ENCODE peak calls at places on chromosomes 2 and 18, in five cellular contexts. C is K562, L is A549, B is HepG2, I is GM12878. X is an unnamed sample.

GRCh38 chr2:237901932-237902846 is 42.8 kb downstream of the RAMP1 start:
- DNase-seq in C (no peak), L (no peak), B (no peak), I (no peak), X (no peak)

GRCh38 chr2:23207871-23208270 is 177.1 kb upstream of the KLHL29 start:
- DNase-seq in C (no peak), L (peak; percentile 25), B (peak; percentile 28), I (no peak), X (no peak)

GRCh38 chr2:109349555-109350430 is 220.8 kb downstream of the SH3RF3 start:
- DNase-seq in C (no peak), L (no peak), B (no peak), I (no peak), X (no peak)

GRCh38 chr2:209308415-209308814 is 115.4 kb upstream of the MAP2 start:
- DNase-seq in C (no peak), L (no peak), B (no peak), I (no peak), X (no peak)

GRCh38 chr2:25098056-25098455 is 56.2 kb downstream of the EFR3B start:
- DNase-seq in C (no peak), L (no peak), B (no peak), I (no peak), X (no peak)

GRCh38 chr18:3584897-3585460 is 135.0 kb downstream of the TGIF1 start:
- DNase-seq in C (peak; percentile 39), L (no peak), B (no peak), I (no peak), X (peak; percentile 27)

GRCh38 chr2:51919395-51919794 is 887.5 kb upstream of the NRXN1 start:
- DNase-seq in C (no peak), L (no peak), B (no peak), I (no peak), X (no peak)

GRCh38 chr2:112692496-112692911 is 28.3 kb upstream of the NT5DC4 start:
- DNase-seq in C (peak; percentile 87), L (peak; percentile 97), B (peak; percentile 96), I (peak; percentile 87), X (peak; percentile 73)

GRCh38 chr2:31256611-31257382 is 22.8 kb downstream of the EHD3 start:
- DNase-seq in C (no peak), L (no peak), B (no peak), I (no peak), X (no peak)

GRCh38 chr18:8003878-8004675 is 437.0 kb downstream of the PTPRM start:
- DNase-seq in C (no peak), L (no peak), B (no peak), I (no peak), X (peak; percentile 79)

GRCh38 chr2:120395686-120396518 is 50.0 kb downstream of the INHBB start:
- DNase-seq in C (no peak), L (peak; percentile 54), B (peak; percentile 44), I (no peak), X (no peak)

GRCh38 chr18:31039426-31039825 is 3.1 kb downstream of the DSC3 start:
- DNase-seq in C (no peak), L (no peak), B (no peak), I (no peak), X (no peak)

GRCh38 chr2:224669449-224669848 is 46.7 kb downstream of the CCDC195 start:
- DNase-seq in C (no peak), L (no peak), B (no peak), I (no peak), X (no peak)

GRCh38 chr2:224666951-224667553 is 49.1 kb downstream of the CCDC195 start:
- DNase-seq in C (no peak), L (no peak), B (no peak), I (peak; percentile 92), X (no peak)

GRCh38 chr2:224668123-224668909 is 47.8 kb downstream of the CCDC195 start:
- DNase-seq in C (no peak), L (no peak), B (no peak), I (no peak), X (no peak)

GRCh38 chr2:224671731-224672130 is 44.4 kb downstream of the CCDC195 start:
- DNase-seq in C (no peak), L (no peak), B (no peak), I (no peak), X (no peak)
- TF ChIP-seq MYC in C (no peak), L (no peak), B (no peak), I (no peak), X (no peak)

DNA sequence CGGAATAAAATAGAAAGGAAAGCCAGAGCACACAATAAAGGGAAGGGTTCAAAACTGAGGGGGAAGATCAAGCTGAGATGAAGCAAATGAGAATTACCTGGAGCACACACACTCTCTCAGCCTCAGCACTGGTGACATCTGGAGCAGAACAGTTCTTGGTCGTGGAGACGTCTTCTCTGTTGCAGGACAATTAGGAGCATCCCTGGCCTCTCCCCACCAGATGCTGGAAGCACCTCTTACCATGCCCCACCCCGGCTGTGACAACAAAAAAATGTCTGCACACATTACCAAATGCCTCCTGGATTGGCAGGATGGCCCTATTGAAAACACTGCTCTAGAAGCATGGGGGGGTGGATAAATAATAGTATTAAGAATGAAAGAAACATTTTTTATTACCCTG is 43.6 kb upstream of the MAP3K20 start:
- DNase-seq in C (no peak), L (no peak), B (no peak), I (no peak), X (no peak)
- H3K4me1 ChIP-seq in C (no peaks in the 10 kb centered on the region), L (peaks cover 6% of the 10 kb centered on the region), B (no peaks in the 10 kb centered on the region), I (no peaks in the 10 kb centered on the region), X (no peaks in the 10 kb centered on the region)

GRCh38 chr2:204218040-204218439 is 281.5 kb downstream of the ICOS start:
- DNase-seq in C (no peak), L (no peak), B (no peak), I (no peak), X (no peak)

GRCh38 chr2:204219196-204219595 is 282.6 kb downstream of the ICOS start:
- DNase-seq in C (no peak), L (no peak), B (no peak), I (no peak), X (no peak)

GRCh38 chr2:204207851-204208250 is 271.3 kb downstream of the ICOS start:
- DNase-seq in C (no peak), L (no peak), B (no peak), I (no peak), X (no peak)

GRCh38 chr2:204213588-204213987 is 277.0 kb downstream of the ICOS start:
- DNase-seq in C (no peak), L (no peak), B (no peak), I (no peak), X (no peak)
- H3K9me3 ChIP-seq in C (no peaks in the 10 kb centered on the region), L (peaks cover 11% of the 10 kb centered on the region), B (peaks cover 7% of the 10 kb centered on the region), I (no peaks in the 10 kb centered on the region), X (no peaks in the 10 kb centered on the region)

GRCh38 chr18:55982992-55983391 is 395.0 kb upstream of the TCF4 start:
- DNase-seq in C (peak; percentile 45), L (no peak), B (no peak), I (no peak), X (peak; percentile 52)
- TF ChIP-seq MYC in C (no peak), L (no peak), B (no peak), I (no peak), X (no peak)

GRCh38 chr2:84052043-84052442 is 407.0 kb downstream of the SUCLG1 start:
- DNase-seq in C (no peak), L (no peak), B (no peak), I (no peak), X (no peak)

GRCh38 chr2:84055816-84056215 is 403.3 kb downstream of the SUCLG1 start:
- DNase-seq in C (no peak), L (no peak), B (no peak), I (no peak), X (no peak)

DNA sequence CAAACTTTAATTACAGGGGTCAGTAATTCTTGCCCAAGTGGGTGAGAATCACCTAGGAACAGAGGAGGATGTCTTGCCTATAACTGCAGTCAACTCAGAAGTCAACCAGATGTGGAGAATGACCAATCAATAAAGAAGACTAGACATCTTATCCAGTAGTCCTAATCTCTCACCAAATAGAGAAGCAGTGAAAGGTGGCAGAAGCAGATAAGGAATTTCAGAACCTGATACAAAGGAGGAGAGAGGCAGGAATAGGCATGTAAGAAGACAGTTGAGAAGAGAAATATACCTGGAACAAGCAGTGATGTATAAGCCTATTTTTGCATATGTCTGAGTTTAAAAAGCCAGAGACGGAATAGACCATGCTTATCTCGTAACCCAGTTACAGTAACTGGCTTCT is 401.2 kb downstream of the SUCLG1 start:
- DNase-seq in C (peak; percentile 37), L (no peak), B (no peak), I (no peak), X (no peak)
- H3K4me1 ChIP-seq in C (peaks cover 11% of the 10 kb centered on the region), L (no peaks in the 10 kb centered on the region), B (no peaks in the 10 kb centered on the region), I (no peaks in the 10 kb centered on the region), X (no peaks in the 10 kb centered on the region)

GRCh38 chr18:36307513-36307912 is 10.0 kb downstream of the FHOD3 start:
- DNase-seq in C (no peak), L (no peak), B (no peak), I (no peak), X (no peak)
- H3K9me3 ChIP-seq in C (no peaks in the 10 kb centered on the region), L (no peaks in the 10 kb centered on the region), B (no peaks in the 10 kb centered on the region), I (no peaks in the 10 kb centered on the region), X (no peaks in the 10 kb centered on the region)

GRCh38 chr2:118857677-118858484 is 10.4 kb upstream of the EN1 start:
- DNase-seq in C (no peak), L (no peak), B (no peak), I (no peak), X (no peak)
- TF ChIP-seq MYC in C (no peak), L (no peak), B (no peak), I (no peak), X (no peak)

X was measured in endothelial cell of umbilical vein.